ENCODE peak calls at places on chromosomes 16 and 17, in eight cellular contexts. A is body of pancreas, K is cardiac muscle cell, J is left lung, B is foreskin fibroblast, R is thoracic aorta, N is astrocyte of the cerebellum, V is AG10803. F is an unnamed sample.

GRCh38 chr16:78307824-78308528 is 208.5 kb downstream of the WWOX start:
- DNase-seq in A (no peak), K (no peak), J (no peak), B (no peak), R (no peak), N (no peak), V (no peak), F (no peak)

GRCh38 chr16:81641403-81642106 is 137.5 kb upstream of the PLCG2 start:
- DNase-seq in A (peak; percentile 79), K (peak; percentile 26), J (peak; percentile 59), B (no peak), R (no peak), N (no peak), V (no peak), F (no peak)

GRCh38 chr17:14525551-14526455 is 224.9 kb downstream of the HS3ST3B1 start:
- DNase-seq in A (no peak), K (no peak), J (no peak), B (no peak), R (no peak), N (no peak), V (no peak), F (no peak)

GRCh38 chr16:82043680-82044584 is 8.9 kb downstream of the HSD17B2 start:
- DNase-seq in A (no peak), K (no peak), J (no peak), B (peak; percentile 74), R (no peak), N (peak; percentile 99), V (peak; percentile 95), F (no peak)

GRCh38 chr17:65594585-65594940 is 33.1 kb upstream of the AXIN2 start:
- DNase-seq in A (no peak), K (no peak), J (no peak), B (peak; percentile 27), R (no peak), N (no peak), V (peak; percentile 59), F (no peak)

GRCh38 chr16:49634235-49635008 is 221.5 kb downstream of the ZNF423 start:
- DNase-seq in A (no peak), K (no peak), J (no peak), B (no peak), R (no peak), N (no peak), V (no peak), F (no peak)

GRCh38 chr16:31181102-31181830 is 1.3 kb downstream of the FUS start:
- DNase-seq in A (peak; percentile 17), K (no peak), J (peak; percentile 86), B (peak; percentile 35), R (no peak), N (no peak), V (no peak), F (peak; percentile 41)

GRCh38 chr16:21083729-21084268 is 66.8 kb downstream of the DNAH3 start:
- DNase-seq in A (peak; percentile 62), K (peak; percentile 80), J (no peak), B (peak; percentile 35), R (peak; percentile 7), N (peak; percentile 12), V (peak; percentile 53), F (no peak)

GRCh38 chr17:63571632-63572310 is 21.5 kb downstream of the DCAF7 start:
- DNase-seq in A (no peak), K (peak; percentile 45), J (no peak), B (peak; percentile 76), R (no peak), N (no peak), V (peak; percentile 77), F (no peak)

GRCh38 chr16:73053038-73053378 is 5.1 kb upstream of the ZFHX3 start:
- DNase-seq in A (no peak), K (no peak), J (no peak), B (no peak), R (no peak), N (no peak), V (no peak), F (no peak)

GRCh38 chr16:26651884-26652283 is 414.8 kb upstream of the C16orf82 start:
- DNase-seq in A (no peak), K (no peak), J (no peak), B (no peak), R (no peak), N (no peak), V (no peak), F (no peak)

GRCh38 chr16:84922351-84923135 is 88.8 kb downstream of the ZDHHC7 start:
- DNase-seq in A (peak; percentile 49), K (peak; percentile 74), J (no peak), B (no peak), R (no peak), N (no peak), V (peak; percentile 26), F (no peak)

GRCh38 chr17:2909853-2910234 is 113.6 kb downstream of the RAP1GAP2 start:
- DNase-seq in A (no peak), K (no peak), J (no peak), B (no peak), R (no peak), N (no peak), V (no peak), F (no peak)

GRCh38 chr16:2475413-2476344 is 752 bp downstream of the TBC1D24 start:
- DNase-seq in A (peak; percentile 67), K (peak; percentile 34), J (no peak), B (no peak), R (no peak), N (no peak), V (no peak), F (no peak)

DNA sequence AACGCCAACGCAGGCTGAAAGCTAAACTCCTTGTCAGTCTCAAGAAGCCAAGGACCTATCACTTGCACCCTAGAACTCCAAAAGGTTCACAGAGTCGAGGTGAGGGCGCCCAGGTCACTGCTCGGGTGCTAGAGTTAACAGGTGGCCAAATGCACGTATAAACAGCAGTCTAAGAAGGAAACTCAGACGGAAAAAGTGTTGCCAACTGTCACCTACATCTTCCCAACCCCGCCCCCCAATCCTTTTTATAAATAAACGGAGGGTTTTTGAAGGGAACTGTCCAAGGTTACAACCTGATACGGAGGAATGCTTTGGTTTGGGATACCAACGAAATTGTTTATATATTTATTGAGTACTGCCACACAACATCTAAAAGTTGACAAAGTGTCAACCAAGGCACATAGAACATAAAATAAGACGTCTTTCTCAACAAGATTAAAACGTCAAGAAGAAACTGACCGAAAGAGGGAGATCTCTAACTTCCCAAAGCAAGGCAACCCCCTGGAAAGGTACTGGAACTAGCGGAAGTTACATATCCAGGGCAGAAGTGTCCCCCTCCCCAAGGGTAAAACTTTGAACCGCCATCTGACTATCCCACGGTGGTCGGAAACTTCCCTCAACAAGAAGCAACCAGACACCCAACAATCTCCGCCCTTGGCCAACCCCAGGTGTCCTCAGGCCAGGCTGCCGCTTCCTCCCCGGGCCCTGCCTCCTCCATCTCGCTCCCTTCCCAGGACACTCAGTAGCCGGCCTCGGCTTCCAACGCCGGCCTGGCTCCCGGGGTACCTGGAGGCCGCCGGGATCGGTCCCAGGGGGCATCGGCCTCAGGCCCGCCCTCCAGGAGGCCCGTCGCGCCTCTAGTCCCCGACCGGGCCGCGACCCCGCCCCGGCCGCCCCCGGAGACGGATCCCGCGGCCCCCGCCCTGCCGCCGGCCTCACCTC is 982 bp downstream of the SPAG9 start:
- DNase-seq in A (peak; percentile 69), K (peak; percentile 57), J (peak; percentile 88), B (no peak), R (no peak), N (peak; percentile 32), V (peak; percentile 41), F (peak; percentile 55)
- TF ChIP-seq CTCF in A (peak; percentile 33), K (no peak), J (no peak), B (peak; percentile 22), R (no peak), N (peak; percentile 40), V (peak; percentile 43), F (no peak)

GRCh38 chr17:51336112-51336822 is 75.9 kb downstream of the UTP18 start:
- DNase-seq in A (no peak), K (no peak), J (no peak), B (no peak), R (no peak), N (no peak), V (no peak), F (no peak)
- H3K4me3 ChIP-seq in A (no peak overlapping the region), K (no peak overlapping the region), J (no peak overlapping the region), B (no peak overlapping the region), R (no peak overlapping the region), N (no peak overlapping the region), V (no peak overlapping the region), F (no peak overlapping the region)

GRCh38 chr17:29039764-29040598 is 3.0 kb upstream of the PIPOX start:
- DNase-seq in A (no peak), K (no peak), J (no peak), B (peak; percentile 11), R (no peak), N (peak; percentile 93), V (peak; percentile 80), F (no peak)

GRCh38 chr17:29037739-29038465 is 5.0 kb upstream of the PIPOX start:
- DNase-seq in A (no peak), K (no peak), J (no peak), B (no peak), R (no peak), N (no peak), V (no peak), F (no peak)

GRCh38 chr17:29034510-29034909 is 8.4 kb upstream of the PIPOX start:
- DNase-seq in A (no peak), K (no peak), J (no peak), B (no peak), R (no peak), N (no peak), V (no peak), F (no peak)

GRCh38 chr17:29038511-29039300 is 4.2 kb upstream of the PIPOX start:
- DNase-seq in A (no peak), K (no peak), J (no peak), B (no peak), R (no peak), N (no peak), V (peak; percentile 5), F (no peak)

GRCh38 chr17:29036584-29036983 is 6.4 kb upstream of the PIPOX start:
- DNase-seq in A (no peak), K (no peak), J (no peak), B (no peak), R (no peak), N (no peak), V (no peak), F (no peak)
- TF ChIP-seq CTCF in A (no peak), K (no peak), J (no peak), B (no peak), R (no peak), N (no peak), V (no peak), F (no peak)

GRCh38 chr16:9042533-9042932 is 48.9 kb upstream of the HAPSTR1 start:
- DNase-seq in A (no peak), K (no peak), J (no peak), B (no peak), R (no peak), N (no peak), V (no peak), F (no peak)

GRCh38 chr16:9046667-9047055 is 44.8 kb upstream of the HAPSTR1 start:
- DNase-seq in A (no peak), K (no peak), J (no peak), B (no peak), R (no peak), N (no peak), V (no peak), F (no peak)

GRCh38 chr16:9040766-9041430 is 50.5 kb upstream of the HAPSTR1 start:
- DNase-seq in A (no peak), K (no peak), J (no peak), B (no peak), R (no peak), N (no peak), V (no peak), F (no peak)

GRCh38 chr16:9039208-9039607 is 52.2 kb upstream of the HAPSTR1 start:
- DNase-seq in A (no peak), K (peak; percentile 34), J (no peak), B (no peak), R (no peak), N (no peak), V (no peak), F (no peak)

GRCh38 chr16:9042943-9043680 is 48.3 kb upstream of the HAPSTR1 start:
- DNase-seq in A (peak; percentile 6), K (no peak), J (no peak), B (peak; percentile 69), R (no peak), N (peak; percentile 53), V (peak; percentile 82), F (no peak)
- H3K4me3 ChIP-seq in A (no peak overlapping the region), K (no peak overlapping the region), J (no peak overlapping the region), B (no peak overlapping the region), R (no peak overlapping the region), N (no peak overlapping the region), V (no peak overlapping the region), F (no peak overlapping the region)